ENCODE peak calls at places on chromosomes 4 and X, in six cellular contexts. C is IMR-90, H is mesenchymal stem cell, N is neuronal stem cell, S is trophoblast cell, M is H1. D is an unnamed sample. For H3K36me3, the result is how much of the 10 kb centered on the place peaks cover.

GRCh38 chrX:71169586-71169985 is 24.9 kb downstream of the NLGN3 start:
- DNase-seq in C (no peak), H (no peak), N (no peak), S (no peak), M (no peak), D (no peak)

GRCh38 chrX:136953867-136954787 is 73.6 kb upstream of the RBMX start:
- DNase-seq in C (peak), H (peak), N (peak), S (peak), M (peak), D (peak)

GRCh38 chr4:138301536-138301935 is 59.4 kb upstream of the SLC7A11 start:
- DNase-seq in C (no peak), H (no peak), N (no peak), S (peak), M (no peak), D (peak)

GRCh38 chrX:44735498-44735897 is 108.3 kb upstream of the DUSP21 start:
- DNase-seq in C (no peak), H (no peak), N (no peak), S (no peak), M (no peak), D (no peak)

GRCh38 chr4:78477276-78477675 is 74.3 kb upstream of the ANXA3 start:
- DNase-seq in C (peak), H (peak), N (no peak), S (no peak), M (no peak), D (no peak)

GRCh38 chr4:80239480-80239879 is 27.0 kb upstream of the FGF5 start:
- DNase-seq in C (peak), H (peak), N (no peak), S (no peak), M (no peak), D (no peak)

GRCh38 chr4:86960557-86960959 is 25.7 kb downstream of the AFF1 start:
- DNase-seq in C (peak), H (peak), N (peak), S (no peak), M (no peak), D (peak)

GRCh38 chr4:101288365-101289145 is 58.8 kb downstream of the PPP3CA start:
- DNase-seq in C (peak), H (no peak), N (no peak), S (no peak), M (no peak), D (no peak)

GRCh38 chr4:2412534-2412884 is 5.9 kb downstream of the ZFYVE28 start:
- DNase-seq in C (no peak), H (no peak), N (no peak), S (no peak), M (no peak), D (no peak)

GRCh38 chrX:140765043-140765784 is 55.7 kb downstream of the LINC00632 start:
- DNase-seq in C (peak), H (peak), N (no peak), S (no peak), M (no peak), D (peak)

GRCh38 chr4:86641516-86642090 is 47.5 kb downstream of the PTPN13 start:
- DNase-seq in C (no peak), H (no peak), N (no peak), S (no peak), M (no peak), D (no peak)

GRCh38 chrX:338836-339400 is 20.3 kb upstream of the GTPBP6 start:
- DNase-seq in C (no peak), H (no peak), N (no peak), S (no peak), M (no peak), D (peak)

GRCh38 chr4:101400096-101400495 is 52.8 kb upstream of the PPP3CA start:
- DNase-seq in C (peak), H (no peak), N (no peak), S (no peak), M (no peak), D (no peak)

GRCh38 chr4:69120869-69121268 is 24.6 kb downstream of the UGT2B7 start:
- DNase-seq in C (peak), H (no peak), N (no peak), S (no peak), M (no peak), D (no peak)

GRCh38 chrX:1534321-1535168 is 2.4 kb downstream of the P2RY8 start:
- DNase-seq in C (no peak), H (no peak), N (no peak), S (no peak), M (no peak), D (peak)

GRCh38 chr4:7705062-7705461 is 234.6 kb downstream of the AFAP1 start:
- DNase-seq in C (no peak), H (no peak), N (no peak), S (no peak), M (no peak), D (peak)

GRCh38 chrX:125627676-125628075 is 308.0 kb downstream of the TEX13C start:
- DNase-seq in C (no peak), H (no peak), N (no peak), S (no peak), M (no peak), D (no peak)

GRCh38 chrX:141662781-141663180 is 35.8 kb downstream of the SPANXD start:
- DNase-seq in C (no peak), H (no peak), N (no peak), S (no peak), M (no peak), D (no peak)

GRCh38 chr4:173403051-173403450 is 4.1 kb upstream of the SCRG1 start:
- DNase-seq in C (peak), H (peak), N (no peak), S (peak), M (no peak), D (peak)

GRCh38 chr4:26860922-26861433 is 337 bp downstream of the STIM2 start:
- DNase-seq in C (peak), H (no peak), N (peak), S (peak), M (no peak), D (peak)

GRCh38 chrX:136725446-136726104 is 55.2 kb downstream of the ARHGEF6 start:
- DNase-seq in C (peak), H (peak), N (no peak), S (no peak), M (no peak), D (no peak)

GRCh38 chr4:183721207-183722081 is 62.4 kb downstream of the TRAPPC11 start:
- DNase-seq in C (peak), H (no peak), N (no peak), S (peak), M (peak), D (peak)

GRCh38 chr4:79917246-79917645 is 155.8 kb downstream of the ANTXR2 start:
- DNase-seq in C (peak), H (peak), N (peak), S (peak), M (peak), D (peak)

GRCh38 chr4:74005528-74005927 is 7.1 kb upstream of the CXCL5 start:
- DNase-seq in C (no peak), H (no peak), N (no peak), S (peak), M (no peak), D (no peak)

GRCh38 chr4:128809477-128810330 is at the start of gene JADE1:
- DNase-seq in C (peak), H (peak), N (peak), S (peak), M (peak), D (peak)
- H3K23ac ChIP-seq in C (peak), H (no peak), N (peak), S (no peak), M (no peak), D (no peak)

DNA sequence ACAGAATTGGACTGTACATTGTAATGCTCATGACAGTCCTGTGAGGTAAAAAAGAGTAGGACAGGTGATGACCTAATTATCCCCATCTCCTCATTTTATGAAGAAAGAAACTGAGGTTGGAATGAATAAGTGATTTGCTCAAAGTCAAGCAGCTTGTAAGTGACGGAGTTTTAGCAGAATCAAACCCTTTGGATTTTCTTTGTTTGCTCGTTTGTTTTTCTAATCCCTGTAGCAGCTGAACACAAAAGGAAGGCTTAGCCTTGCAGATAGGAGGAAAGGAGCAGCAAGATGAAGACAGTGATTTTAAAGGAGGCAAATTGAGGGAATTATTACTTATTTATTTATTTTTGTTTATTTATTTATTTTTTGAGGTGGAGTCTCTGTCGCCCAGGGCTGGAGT is 528.4 kb upstream of the AMOT start:
- DNase-seq in C (no peak), H (no peak), N (no peak), S (no peak), M (no peak), D (no peak)
- H3K18ac ChIP-seq in C (no peak), H (no peak), N (no peak), S (no peak), M (no peak), D (no peak)

GRCh38 chr4:99074816-99075215 is 13.8 kb downstream of the ADH5 start:
- DNase-seq in C (no peak), H (no peak), N (no peak), S (no peak), M (no peak), D (no peak)
- H3K36me3 ChIP-seq in C (half or more), H (half or more), N (under half), S (under half), M (half or more), D (under half)

DNA sequence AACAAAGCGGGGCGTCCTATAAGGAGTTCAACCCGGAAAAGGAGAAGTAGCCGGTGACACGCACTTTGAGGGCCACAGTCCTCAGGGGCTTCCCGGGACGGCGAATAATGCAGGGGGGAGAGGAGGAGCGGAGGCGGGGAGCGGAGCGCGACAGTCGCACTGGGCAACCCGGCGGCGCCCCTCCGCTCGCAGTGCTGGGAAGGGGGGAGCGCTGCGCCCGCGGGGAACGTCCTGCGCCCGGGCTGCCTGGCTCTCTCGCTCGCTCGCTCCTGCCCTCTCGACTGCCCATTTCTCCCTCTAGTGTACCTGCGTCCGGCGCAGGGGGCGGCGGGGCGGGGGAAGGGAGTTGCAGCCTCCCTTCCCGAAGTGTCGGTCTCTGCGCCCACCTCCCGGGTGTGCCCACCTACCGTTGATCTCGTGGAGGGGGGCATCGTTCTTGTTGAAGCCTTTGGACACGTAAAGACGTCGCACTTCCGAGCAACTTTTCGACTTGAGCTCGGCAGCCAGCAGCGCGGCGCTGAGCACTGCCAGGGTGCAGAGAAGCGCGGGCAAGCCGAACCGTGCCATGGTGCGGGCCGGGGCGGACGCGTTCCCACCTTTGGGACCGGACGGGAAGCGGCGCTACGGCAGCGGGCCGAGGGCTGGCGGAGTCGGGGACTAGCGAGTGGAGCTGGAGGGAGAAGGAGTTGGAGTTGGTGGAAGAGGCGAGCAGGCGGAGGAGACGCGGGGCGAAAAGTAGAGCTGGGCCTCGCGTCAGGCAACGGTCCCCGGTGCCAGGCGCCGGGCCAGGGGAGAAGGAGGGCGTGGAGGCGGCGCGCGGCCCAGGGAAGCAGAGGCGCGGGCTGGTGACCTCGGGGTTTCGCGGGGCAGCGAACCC is 652 bp downstream of the GPC4 start:
- DNase-seq in C (no peak), H (peak), N (no peak), S (peak), M (no peak), D (no peak)
- H3K23ac ChIP-seq in C (no peak), H (peak), N (peak), S (no peak), M (no peak), D (peak)

GRCh38 chr4:123396294-123397275 is at the start of gene SPRY1:
- DNase-seq in C (peak), H (peak), N (peak), S (peak), M (peak), D (peak)
- H3K18ac ChIP-seq in C (peak), H (peak), N (peak), S (no peak), M (peak), D (peak)

D was measured in mesendoderm.